ENCODE peak calls at places on chromosomes 16 and 17, in six cellular contexts. H, I, B, T, P and E are unnamed samples.
A peak's percentile ranks its signal among the peaks of the same experiment; 100 is the strongest.

GRCh38 chr16:46632778-46633733 is 11.9 kb upstream of the SHCBP1 start:
- DNase-seq in H (no peak), I (no peak), B (peak; percentile 83), T (no peak), P (peak; percentile 79), E (no peak)

GRCh38 chr17:76252040-76252954 is 12.0 kb upstream of the RNF157 start:
- DNase-seq in H (peak; percentile 88), I (peak; percentile 99), B (no peak), T (peak; percentile 88), P (no peak), E (peak; percentile 80)

GRCh38 chr16:50400312-50400966 is 31.7 kb upstream of the BRD7 start:
- DNase-seq in H (no peak), I (no peak), B (no peak), T (no peak), P (no peak), E (no peak)

GRCh38 chr16:66988197-66988788 is at the start of gene CES4A:
- DNase-seq in H (peak; percentile 36), I (peak; percentile 75), B (no peak), T (no peak), P (no peak), E (no peak)

GRCh38 chr16:81692571-81692970 is 86.5 kb upstream of the PLCG2 start:
- DNase-seq in H (no peak), I (no peak), B (no peak), T (no peak), P (no peak), E (no peak)

GRCh38 chr16:3235856-3236669 is 1.1 kb upstream of the ZNF200 start:
- DNase-seq in H (peak; percentile 55), I (peak; percentile 89), B (no peak), T (peak; percentile 51), P (no peak), E (peak; percentile 79)

GRCh38 chr16:69482410-69482951 is 58.1 kb downstream of the CYB5B start:
- DNase-seq in H (peak; percentile 61), I (peak; percentile 83), B (no peak), T (no peak), P (peak; percentile 93), E (no peak)

GRCh38 chr16:3472878-3473595 is 22.3 kb downstream of the C16orf90 start:
- DNase-seq in H (no peak), I (no peak), B (no peak), T (no peak), P (no peak), E (no peak)

GRCh38 chr17:66570353-66571195 is 264.3 kb upstream of the CACNG5 start:
- DNase-seq in H (no peak), I (no peak), B (no peak), T (no peak), P (peak; percentile 79), E (no peak)